ENCODE peak calls at places on chromosome 18, in seven cellular contexts. B, Y, I, O, A, F and L are unnamed samples.

GRCh38 chr18:70289351-70290330 is 796 bp downstream of the SOCS6 start:
- DNase-seq in B (peak), Y (no peak), I (peak), O (no peak), A (peak), F (peak), L (no peak)

GRCh38 chr18:29608982-29609381 is 1432.1 kb upstream of the CDH2 start:
- DNase-seq in B (no peak), Y (no peak), I (no peak), O (no peak), A (no peak), F (no peak), L (no peak)

GRCh38 chr18:32804126-32804888 is 31.5 kb upstream of the KLHL14 start:
- DNase-seq in B (no peak), Y (no peak), I (no peak), O (no peak), A (no peak), F (no peak), L (no peak)

GRCh38 chr18:34098109-34098508 is 126.6 kb downstream of the NOL4 start:
- DNase-seq in B (no peak), Y (no peak), I (no peak), O (no peak), A (no peak), F (no peak), L (no peak)

GRCh38 chr18:35352283-35352682 is 8.1 kb upstream of the ZNF24 start:
- DNase-seq in B (no peak), Y (no peak), I (no peak), O (no peak), A (no peak), F (no peak), L (no peak)

GRCh38 chr18:25298853-25299274 is 53.1 kb downstream of the ZNF521 start:
- DNase-seq in B (no peak), Y (no peak), I (no peak), O (no peak), A (no peak), F (no peak), L (peak)

GRCh38 chr18:59379772-59380530 is 20.9 kb upstream of the LMAN1 start:
- DNase-seq in B (no peak), Y (no peak), I (no peak), O (no peak), A (no peak), F (no peak), L (no peak)

GRCh38 chr18:67475673-67476072 is 40.8 kb downstream of the DSEL start:
- DNase-seq in B (no peak), Y (no peak), I (no peak), O (no peak), A (no peak), F (no peak), L (no peak)

GRCh38 chr18:74271656-74272055 is 20.1 kb downstream of the CYB5A start:
- DNase-seq in B (no peak), Y (no peak), I (no peak), O (no peak), A (no peak), F (no peak), L (no peak)

GRCh38 chr18:10045296-10045891 is 131.6 kb downstream of the VAPA start:
- DNase-seq in B (no peak), Y (peak), I (no peak), O (no peak), A (no peak), F (no peak), L (no peak)

GRCh38 chr18:46756559-46757201 is at the start of gene ST8SIA5:
- DNase-seq in B (no peak), Y (peak), I (no peak), O (no peak), A (no peak), F (no peak), L (no peak)

GRCh38 chr18:2459886-2460285 is 111.4 kb downstream of the METTL4 start:
- DNase-seq in B (no peak), Y (no peak), I (no peak), O (no peak), A (no peak), F (no peak), L (no peak)

GRCh38 chr18:10973579-10974260 is 175.6 kb downstream of the PIEZO2 start:
- DNase-seq in B (no peak), Y (peak), I (no peak), O (no peak), A (no peak), F (peak), L (no peak)

GRCh38 chr18:55413474-55413873 is 174.5 kb downstream of the TCF4 start:
- DNase-seq in B (no peak), Y (no peak), I (no peak), O (no peak), A (no peak), F (no peak), L (no peak)

GRCh38 chr18:55446996-55447671 is 140.9 kb downstream of the TCF4 start:
- DNase-seq in B (no peak), Y (no peak), I (no peak), O (no peak), A (no peak), F (no peak), L (no peak)

GRCh38 chr18:54254265-54254758 is 15.0 kb upstream of the POLI start:
- DNase-seq in B (no peak), Y (no peak), I (no peak), O (no peak), A (peak), F (peak), L (no peak)

GRCh38 chr18:62957885-62958472 is 242.6 kb downstream of the PHLPP1 start:
- DNase-seq in B (peak), Y (no peak), I (no peak), O (peak), A (peak), F (peak), L (peak)
- TF ChIP-seq CTCF in B (peak), Y (peak), I (no peak), O (peak), A (no peak), F (peak), L (peak)

GRCh38 chr18:26457611-26458350 is 90.6 kb downstream of the KCTD1 start:
- DNase-seq in B (no peak), Y (peak), I (no peak), O (no peak), A (no peak), F (no peak), L (no peak)
- TF ChIP-seq CTCF in B (no peak), Y (peak), I (no peak), O (no peak), A (no peak), F (no peak), L (no peak)

GRCh38 chr18:37582306-37582705 is 16.7 kb upstream of the CELF4 start:
- DNase-seq in B (no peak), Y (no peak), I (no peak), O (no peak), A (no peak), F (no peak), L (no peak)

GRCh38 chr18:37578182-37578678 is 12.6 kb upstream of the CELF4 start:
- DNase-seq in B (peak), Y (no peak), I (no peak), O (no peak), A (no peak), F (no peak), L (no peak)

GRCh38 chr18:37577051-37577611 is 11.5 kb upstream of the CELF4 start:
- DNase-seq in B (no peak), Y (no peak), I (no peak), O (no peak), A (no peak), F (no peak), L (no peak)

GRCh38 chr18:37575646-37576045 is 10.0 kb upstream of the CELF4 start:
- DNase-seq in B (no peak), Y (no peak), I (no peak), O (no peak), A (no peak), F (no peak), L (no peak)

GRCh38 chr18:37578886-37579513 is 13.4 kb upstream of the CELF4 start:
- DNase-seq in B (peak), Y (no peak), I (no peak), O (no peak), A (peak), F (no peak), L (no peak)
- TF ChIP-seq CTCF in B (peak), Y (peak), I (no peak), O (no peak), A (peak), F (no peak), L (no peak)

DNA sequence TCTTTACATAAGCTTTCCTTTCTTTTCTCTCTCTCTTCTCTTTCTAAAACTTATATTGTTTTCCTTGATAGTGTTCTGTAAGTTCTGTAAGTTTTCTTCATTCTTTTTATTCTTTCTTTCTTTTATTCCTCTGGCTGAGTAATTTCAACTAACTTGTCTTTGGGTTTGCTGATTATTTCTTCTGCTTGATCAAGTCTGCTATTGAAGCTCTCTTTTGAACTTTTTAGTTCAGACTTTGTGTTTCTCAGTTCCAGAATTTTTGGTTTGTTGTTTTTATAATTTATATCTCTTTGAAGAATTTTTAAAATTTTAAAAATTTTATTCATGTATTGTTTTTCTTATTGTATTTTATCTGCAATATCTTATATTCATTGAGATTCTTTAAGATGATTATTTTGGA is 795.8 kb upstream of the SALL3 start:
- DNase-seq in B (no peak), Y (no peak), I (no peak), O (no peak), A (no peak), F (no peak), L (no peak)
- TF ChIP-seq CTCF in B (no peak), Y (no peak), I (no peak), O (no peak), A (no peak), F (no peak), L (no peak)

GRCh38 chr18:14074187-14074586 is 58.0 kb downstream of the ZNF519 start:
- DNase-seq in B (no peak), Y (no peak), I (no peak), O (no peak), A (no peak), F (no peak), L (no peak)
- TF ChIP-seq CTCF in B (no peak), Y (no peak), I (no peak), O (no peak), A (no peak), F (no peak), L (no peak)

GRCh38 chr18:292271-292670 is 24.4 kb upstream of the THOC1 start:
- DNase-seq in B (no peak), Y (no peak), I (no peak), O (no peak), A (no peak), F (no peak), L (no peak)
- TF ChIP-seq CTCF in B (no peak), Y (no peak), I (no peak), O (no peak), A (no peak), F (no peak), L (no peak)